ENCODE peak calls at places on chromosomes 11 and 22, in four cellular contexts. One of them, this sample, is unnamed.

GRCh38 chr22:38291201-38291777 is 18.5 kb upstream of the TMEM184B start:
- DNase-seq in brain pericyte: no peak
- DNase-seq in iPS-NIHi11: no peak
- DNase-seq in body of pancreas: no peak
- DNase-seq in this sample: no peak

GRCh38 chr11:87589082-87589481 is 551.3 kb downstream of the TMEM135 start:
- DNase-seq in iPS-NIHi11: no peak
- DNase-seq in brain pericyte: no peak
- DNase-seq in body of pancreas: no peak
- DNase-seq in this sample: no peak

GRCh38 chr11:27357250-27357649 is 5.8 kb downstream of the CCDC34 start:
- DNase-seq in iPS-NIHi11: no peak
- DNase-seq in brain pericyte: no peak
- DNase-seq in body of pancreas: peak
- DNase-seq in this sample: no peak

GRCh38 chr11:64559351-64560138 is 31.5 kb upstream of the SLC22A12 start:
- DNase-seq in brain pericyte: no peak
- DNase-seq in body of pancreas: no peak
- DNase-seq in iPS-NIHi11: peak
- DNase-seq in this sample: peak

GRCh38 chr11:57735655-57736298 is 5.5 kb upstream of the SELENOH start:
- DNase-seq in body of pancreas: no peak
- DNase-seq in iPS-NIHi11: no peak
- DNase-seq in brain pericyte: no peak
- DNase-seq in this sample: peak

GRCh38 chr11:134021326-134021725 is 47.5 kb upstream of the JAM3 start:
- DNase-seq in brain pericyte: no peak
- DNase-seq in iPS-NIHi11: no peak
- DNase-seq in body of pancreas: no peak
- DNase-seq in this sample: no peak

GRCh38 chr11:133787379-133788103 is 57.8 kb downstream of the SPATA19 start:
- DNase-seq in iPS-NIHi11: peak
- DNase-seq in body of pancreas: peak
- DNase-seq in brain pericyte: no peak
- DNase-seq in this sample: peak

GRCh38 chr22:25402160-25402500 is 162.3 kb upstream of the GRK3 start:
- DNase-seq in body of pancreas: no peak
- DNase-seq in brain pericyte: no peak
- DNase-seq in iPS-NIHi11: no peak
- DNase-seq in this sample: no peak

GRCh38 chr11:63985812-63986155 is 454 bp upstream of the OTUB1 start:
- DNase-seq in body of pancreas: peak
- DNase-seq in iPS-NIHi11: no peak
- DNase-seq in brain pericyte: no peak
- DNase-seq in this sample: no peak

GRCh38 chr11:134677338-134677948 is 265.4 kb upstream of the B3GAT1 start:
- DNase-seq in body of pancreas: no peak
- DNase-seq in brain pericyte: no peak
- DNase-seq in iPS-NIHi11: no peak
- DNase-seq in this sample: no peak

GRCh38 chr11:68031136-68031459 is 617 bp downstream of the NDUFS8 start:
- DNase-seq in body of pancreas: no peak
- DNase-seq in iPS-NIHi11: no peak
- DNase-seq in brain pericyte: no peak
- DNase-seq in this sample: no peak

GRCh38 chr11:111846640-111847039 is 24.7 kb downstream of the ALG9 start:
- DNase-seq in body of pancreas: no peak
- DNase-seq in iPS-NIHi11: no peak
- DNase-seq in brain pericyte: no peak
- DNase-seq in this sample: peak